ENCODE peak calls at places on chromosomes 4 and X, in eight cellular contexts. E is esophagus muscularis mucosa, U is uterus, T is IMR-90, L is H1, Z is adrenal gland, C is tibial nerve, N is suprapubic skin. A is an unnamed sample.

GRCh38 chr4:158793021-158793420 is 24.2 kb downstream of the FNIP2 start:
- DNase-seq in E (no peak), U (no peak), T (no peak), L (no peak), Z (no peak), C (no peak), N (no peak), A (no peak)

GRCh38 chrX:39752820-39753219 is 344.9 kb downstream of the BCOR start:
- DNase-seq in E (no peak), U (no peak), T (peak; percentile 29), L (no peak), Z (peak; percentile 49), C (no peak), N (no peak), A (no peak)

GRCh38 chr4:155679343-155679742 is 12.7 kb downstream of the GUCY1A1 start:
- DNase-seq in E (no peak), U (peak; percentile 27), T (peak; percentile 38), L (no peak), Z (no peak), C (no peak), N (no peak), A (no peak)

GRCh38 chrX:96685205-96686099 is 810 bp downstream of the DIAPH2 start:
- DNase-seq in E (peak; percentile 91), U (peak; percentile 40), T (peak; percentile 55), L (no peak), Z (peak; percentile 25), C (no peak), N (peak; percentile 67), A (peak; percentile 26)

GRCh38 chr4:13218316-13218958 is 265.7 kb downstream of the RAB28 start:
- DNase-seq in E (no peak), U (peak; percentile 19), T (no peak), L (no peak), Z (no peak), C (no peak), N (no peak), A (no peak)

GRCh38 chrX:120251471-120252011 is 929 bp downstream of the ZBTB33 start:
- DNase-seq in E (no peak), U (peak; percentile 21), T (peak; percentile 18), L (no peak), Z (peak; percentile 48), C (no peak), N (no peak), A (no peak)

GRCh38 chr4:41661447-41662076 is 87.0 kb downstream of the PHOX2B start:
- DNase-seq in E (peak; percentile 86), U (peak; percentile 24), T (peak; percentile 48), L (no peak), Z (peak; percentile 46), C (peak; percentile 51), N (no peak), A (peak; percentile 89)

GRCh38 chr4:87073570-87074470 is 139.0 kb downstream of the AFF1 start:
- DNase-seq in E (no peak), U (peak; percentile 45), T (peak; percentile 62), L (no peak), Z (no peak), C (no peak), N (no peak), A (peak; percentile 52)

GRCh38 chr4:42954925-42955669 is 62.6 kb downstream of the GRXCR1 start:
- DNase-seq in E (no peak), U (no peak), T (no peak), L (no peak), Z (no peak), C (no peak), N (no peak), A (no peak)

GRCh38 chr4:39544580-39545315 is 17.5 kb upstream of the UGDH start:
- DNase-seq in E (no peak), U (no peak), T (peak; percentile 67), L (no peak), Z (no peak), C (no peak), N (no peak), A (no peak)

GRCh38 chr4:1291091-1291490 is 1.4 kb downstream of the MAEA start:
- DNase-seq in E (no peak), U (no peak), T (no peak), L (no peak), Z (no peak), C (no peak), N (peak; percentile 41), A (no peak)

DNA sequence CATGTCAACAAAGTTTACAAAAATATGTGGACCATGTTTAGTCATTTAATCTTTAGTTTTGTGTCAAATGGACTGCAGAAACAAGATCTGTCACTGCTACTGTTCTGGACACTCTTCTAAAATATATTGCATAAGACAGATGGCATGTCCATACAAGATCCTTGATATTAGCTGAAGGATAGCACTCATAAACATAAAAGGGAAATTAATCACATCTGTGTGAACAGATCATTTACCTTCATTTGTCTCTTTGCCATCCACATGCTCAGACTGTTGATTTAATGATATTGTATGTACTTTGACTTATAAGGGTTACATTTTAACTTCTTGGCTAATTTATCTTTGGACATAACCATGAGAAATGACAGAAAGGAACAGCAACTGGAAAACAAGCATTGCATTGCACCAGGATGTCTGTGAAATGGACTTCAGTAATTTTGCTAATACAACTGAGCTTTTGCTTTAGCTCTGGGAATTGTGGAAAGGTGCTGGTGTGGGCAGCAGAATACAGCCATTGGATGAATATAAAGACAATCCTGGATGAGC is at the start of gene UGT2B7:
- DNase-seq in E (no peak), U (no peak), T (no peak), L (no peak), Z (no peak), C (no peak), N (no peak), A (no peak)
- H3K4me3 ChIP-seq in E (no peak within 1 kb of the TSS), U (no peak within 1 kb of the TSS), T (no peak within 1 kb of the TSS), L (no peak within 1 kb of the TSS), Z (no peak within 1 kb of the TSS), C (no peak within 1 kb of the TSS), N (no peak within 1 kb of the TSS), A (no peak within 1 kb of the TSS)

GRCh38 chrX:101417190-101417589 is 9.2 kb downstream of the HNRNPH2 start:
- DNase-seq in E (no peak), U (no peak), T (no peak), L (no peak), Z (no peak), C (no peak), N (no peak), A (no peak)

GRCh38 chrX:101416691-101417090 is 8.7 kb downstream of the HNRNPH2 start:
- DNase-seq in E (no peak), U (no peak), T (no peak), L (no peak), Z (no peak), C (no peak), N (no peak), A (no peak)

GRCh38 chrX:101419489-101419888 is 11.5 kb downstream of the HNRNPH2 start:
- DNase-seq in E (no peak), U (no peak), T (no peak), L (no peak), Z (no peak), C (no peak), N (no peak), A (no peak)

GRCh38 chrX:101415180-101416130 is 7.4 kb downstream of the HNRNPH2 start:
- DNase-seq in E (no peak), U (peak; percentile 38), T (peak; percentile 84), L (no peak), Z (peak; percentile 36), C (no peak), N (no peak), A (peak; percentile 19)

GRCh38 chrX:101417981-101418841 is 10.2 kb downstream of the HNRNPH2 start:
- DNase-seq in E (peak; percentile 90), U (peak; percentile 54), T (no peak), L (no peak), Z (peak; percentile 55), C (peak; percentile 23), N (peak; percentile 79), A (peak; percentile 90)
- TF ChIP-seq POLR2A in E (no peak), U (peak; percentile 20), T (no peak), L (peak; percentile 69), Z (no peak), C (no peak), N (peak; percentile 43), A (no peak)

GRCh38 chr4:75892508-75892907 is 9.7 kb downstream of the PPEF2 start:
- DNase-seq in E (no peak), U (no peak), T (no peak), L (no peak), Z (no peak), C (no peak), N (no peak), A (peak; percentile 49)
- TF ChIP-seq CTCF in E (no peak), U (no peak), T (no peak), L (peak; percentile 58), Z (no peak), C (no peak), N (no peak), A (no peak)

GRCh38 chr4:108717386-108717785 is 45.5 kb downstream of the ETNPPL start:
- DNase-seq in E (no peak), U (no peak), T (no peak), L (no peak), Z (no peak), C (no peak), N (no peak), A (no peak)

GRCh38 chr4:108714880-108715279 is 48.0 kb downstream of the ETNPPL start:
- DNase-seq in E (no peak), U (no peak), T (no peak), L (no peak), Z (no peak), C (no peak), N (no peak), A (no peak)

GRCh38 chr4:108716340-108716739 is 46.5 kb downstream of the ETNPPL start:
- DNase-seq in E (no peak), U (no peak), T (no peak), L (no peak), Z (no peak), C (no peak), N (no peak), A (no peak)
- H3K4me3 ChIP-seq in E (no peak overlapping the region), U (no peak overlapping the region), T (no peak overlapping the region), L (no peak overlapping the region), Z (no peak overlapping the region), C (no peak overlapping the region), N (no peak overlapping the region), A (no peak overlapping the region)

GRCh38 chrX:136195247-136195646 is 47.9 kb downstream of the FHL1 start:
- DNase-seq in E (no peak), U (no peak), T (no peak), L (no peak), Z (no peak), C (no peak), N (no peak), A (no peak)

GRCh38 chrX:136198678-136199243 is 51.4 kb downstream of the FHL1 start:
- DNase-seq in E (no peak), U (no peak), T (no peak), L (no peak), Z (no peak), C (no peak), N (no peak), A (no peak)

GRCh38 chrX:136198010-136198409 is 50.7 kb downstream of the FHL1 start:
- DNase-seq in E (no peak), U (no peak), T (no peak), L (no peak), Z (no peak), C (no peak), N (no peak), A (no peak)

GRCh38 chrX:136194546-136194945 is 47.2 kb downstream of the FHL1 start:
- DNase-seq in E (no peak), U (no peak), T (no peak), L (no peak), Z (no peak), C (no peak), N (no peak), A (no peak)

GRCh38 chrX:136196691-136197155 is 49.4 kb downstream of the FHL1 start:
- DNase-seq in E (no peak), U (no peak), T (no peak), L (no peak), Z (no peak), C (no peak), N (no peak), A (no peak)
- TF ChIP-seq POLR2A in E (peak; percentile 17), U (no peak), T (no peak), L (no peak), Z (no peak), C (no peak), N (no peak), A (no peak)

A was measured in lower leg skin.